ENCODE peak calls at places on chromosomes 2 and 18, in five cellular contexts. X, P, E, Y and J are unnamed samples.

GRCh38 chr2:111250448-111251030 is 129.8 kb downstream of the BCL2L11 start:
- DNase-seq in X (no peak), P (no peak), E (no peak), Y (peak), J (no peak)

GRCh38 chr2:127662937-127663565 is 12.3 kb downstream of the LIMS2 start:
- DNase-seq in X (no peak), P (peak), E (no peak), Y (no peak), J (no peak)

GRCh38 chr2:217729426-217730058 is 273.3 kb downstream of the TNS1 start:
- DNase-seq in X (no peak), P (no peak), E (no peak), Y (peak), J (no peak)

GRCh38 chr2:59184281-59185020 is 943.3 kb upstream of the FANCL start:
- DNase-seq in X (peak), P (no peak), E (no peak), Y (no peak), J (no peak)

GRCh38 chr2:193377789-193378188 is 1183.1 kb upstream of the TMEFF2 start:
- DNase-seq in X (no peak), P (no peak), E (no peak), Y (no peak), J (no peak)

GRCh38 chr2:238702276-238702675 is 145.6 kb upstream of the TWIST2 start:
- DNase-seq in X (no peak), P (peak), E (no peak), Y (no peak), J (no peak)

GRCh38 chr18:50862401-50862800 is 16.5 kb upstream of the ME2 start:
- DNase-seq in X (peak), P (no peak), E (no peak), Y (no peak), J (no peak)

GRCh38 chr2:236971131-236971850 is 114.4 kb upstream of the COPS8 start:
- DNase-seq in X (peak), P (no peak), E (no peak), Y (peak), J (no peak)

GRCh38 chr2:140585016-140585415 is 1545.8 kb downstream of the LRP1B start:
- DNase-seq in X (no peak), P (no peak), E (no peak), Y (no peak), J (no peak)

GRCh38 chr2:149394864-149395263 is 64.5 kb downstream of the LYPD6 start:
- DNase-seq in X (no peak), P (no peak), E (no peak), Y (peak), J (no peak)

GRCh38 chr2:222358876-222359275 is 60.1 kb upstream of the PAX3 start:
- DNase-seq in X (peak), P (no peak), E (no peak), Y (no peak), J (no peak)

GRCh38 chr2:204645018-204645775 is 99.9 kb downstream of the PARD3B start:
- DNase-seq in X (no peak), P (no peak), E (peak), Y (peak), J (no peak)

GRCh38 chr2:178846458-178846802 is 39.2 kb upstream of the TTN start:
- DNase-seq in X (no peak), P (no peak), E (no peak), Y (no peak), J (no peak)

GRCh38 chr18:49890041-49890440 is 76.7 kb upstream of the ACAA2 start:
- DNase-seq in X (no peak), P (no peak), E (no peak), Y (no peak), J (no peak)

GRCh38 chr2:241882090-241882625 is 12.6 kb downstream of the RTP5 start:
- DNase-seq in X (peak), P (peak), E (no peak), Y (no peak), J (peak)

GRCh38 chr2:64063924-64064331 is 44.7 kb upstream of the VPS54 start:
- DNase-seq in X (no peak), P (no peak), E (no peak), Y (peak), J (no peak)

GRCh38 chr2:197248623-197249022 is 62.0 kb downstream of the ANKRD44 start:
- DNase-seq in X (peak), P (no peak), E (no peak), Y (peak), J (no peak)

GRCh38 chr18:7272268-7273049 is 41.6 kb downstream of the LRRC30 start:
- DNase-seq in X (peak), P (peak), E (peak), Y (peak), J (peak)

GRCh38 chr18:35513181-35513932 is 15.6 kb upstream of the INO80C start:
- DNase-seq in X (no peak), P (no peak), E (peak), Y (peak), J (no peak)

GRCh38 chr2:241844066-241844728 is 14.5 kb downstream of the PDCD1 start:
- DNase-seq in X (peak), P (peak), E (peak), Y (peak), J (peak)

GRCh38 chr2:66569321-66569851 is 134.5 kb downstream of the MEIS1 start:
- DNase-seq in X (peak), P (no peak), E (no peak), Y (peak), J (no peak)

GRCh38 chr2:140892911-140893637 is 1237.7 kb downstream of the LRP1B start:
- DNase-seq in X (no peak), P (no peak), E (no peak), Y (peak), J (no peak)

GRCh38 chr2:189153608-189154007 is 26.0 kb downstream of the COL5A2 start:
- DNase-seq in X (no peak), P (no peak), E (no peak), Y (peak), J (peak)

GRCh38 chr2:201470821-201471731 is 19.5 kb downstream of the STRADB start:
- DNase-seq in X (no peak), P (no peak), E (no peak), Y (peak), J (peak)

GRCh38 chr2:84461310-84461709 is 2.2 kb upstream of the SUCLG1 start:
- DNase-seq in X (no peak), P (no peak), E (no peak), Y (no peak), J (no peak)

GRCh38 chr2:11685906-11686470 is 16.0 kb upstream of the NTSR2 start:
- DNase-seq in X (no peak), P (peak), E (no peak), Y (no peak), J (no peak)

GRCh38 chr2:99911711-99912110 is 230.7 kb downstream of the AFF3 start:
- DNase-seq in X (no peak), P (no peak), E (no peak), Y (no peak), J (no peak)

GRCh38 chr2:127128508-127128907 is 21.6 kb upstream of the BIN1 start:
- DNase-seq in X (no peak), P (no peak), E (no peak), Y (no peak), J (no peak)

GRCh38 chr2:135709992-135710391 is 31.7 kb upstream of the UBXN4 start:
- DNase-seq in X (peak), P (peak), E (peak), Y (peak), J (peak)

GRCh38 chr2:48852938-48853337 is 97.4 kb upstream of the LHCGR start:
- DNase-seq in X (no peak), P (no peak), E (no peak), Y (peak), J (no peak)

GRCh38 chr2:236162031-236162803 is 6.0 kb downstream of the GBX2 start:
- DNase-seq in X (no peak), P (peak), E (no peak), Y (no peak), J (no peak)

GRCh38 chr2:211899871-211900482 is 638.6 kb downstream of the ERBB4 start:
- DNase-seq in X (no peak), P (no peak), E (no peak), Y (no peak), J (no peak)

GRCh38 chr2:30559544-30559943 is 112.5 kb downstream of the LCLAT1 start:
- DNase-seq in X (no peak), P (no peak), E (no peak), Y (no peak), J (no peak)

GRCh38 chr2:14424478-14425390 is 207.8 kb upstream of the LRATD1 start:
- DNase-seq in X (no peak), P (no peak), E (no peak), Y (no peak), J (no peak)

GRCh38 chr18:74152270-74152669 is 3.9 kb downstream of the TIMM21 start:
- DNase-seq in X (no peak), P (no peak), E (no peak), Y (no peak), J (no peak)

GRCh38 chr2:43985359-43985758 is 10.4 kb downstream of the LRPPRC start:
- DNase-seq in X (no peak), P (no peak), E (no peak), Y (no peak), J (peak)
- TF ChIP-seq POLR2A in X (no peak), P (no peak), E (no peak), Y (no peak), J (no peak)

GRCh38 chr2:26197516-26197915 is 24.6 kb downstream of the GAREM2 start:
- DNase-seq in X (no peak), P (no peak), E (no peak), Y (no peak), J (no peak)

GRCh38 chr2:26191316-26192159 is 18.6 kb downstream of the GAREM2 start:
- DNase-seq in X (no peak), P (peak), E (no peak), Y (no peak), J (peak)

GRCh38 chr2:26193578-26194231 is 20.8 kb downstream of the GAREM2 start:
- DNase-seq in X (no peak), P (peak), E (no peak), Y (peak), J (no peak)

GRCh38 chr2:26196683-26197418 is 24.0 kb downstream of the GAREM2 start:
- DNase-seq in X (no peak), P (no peak), E (no peak), Y (no peak), J (no peak)

DNA sequence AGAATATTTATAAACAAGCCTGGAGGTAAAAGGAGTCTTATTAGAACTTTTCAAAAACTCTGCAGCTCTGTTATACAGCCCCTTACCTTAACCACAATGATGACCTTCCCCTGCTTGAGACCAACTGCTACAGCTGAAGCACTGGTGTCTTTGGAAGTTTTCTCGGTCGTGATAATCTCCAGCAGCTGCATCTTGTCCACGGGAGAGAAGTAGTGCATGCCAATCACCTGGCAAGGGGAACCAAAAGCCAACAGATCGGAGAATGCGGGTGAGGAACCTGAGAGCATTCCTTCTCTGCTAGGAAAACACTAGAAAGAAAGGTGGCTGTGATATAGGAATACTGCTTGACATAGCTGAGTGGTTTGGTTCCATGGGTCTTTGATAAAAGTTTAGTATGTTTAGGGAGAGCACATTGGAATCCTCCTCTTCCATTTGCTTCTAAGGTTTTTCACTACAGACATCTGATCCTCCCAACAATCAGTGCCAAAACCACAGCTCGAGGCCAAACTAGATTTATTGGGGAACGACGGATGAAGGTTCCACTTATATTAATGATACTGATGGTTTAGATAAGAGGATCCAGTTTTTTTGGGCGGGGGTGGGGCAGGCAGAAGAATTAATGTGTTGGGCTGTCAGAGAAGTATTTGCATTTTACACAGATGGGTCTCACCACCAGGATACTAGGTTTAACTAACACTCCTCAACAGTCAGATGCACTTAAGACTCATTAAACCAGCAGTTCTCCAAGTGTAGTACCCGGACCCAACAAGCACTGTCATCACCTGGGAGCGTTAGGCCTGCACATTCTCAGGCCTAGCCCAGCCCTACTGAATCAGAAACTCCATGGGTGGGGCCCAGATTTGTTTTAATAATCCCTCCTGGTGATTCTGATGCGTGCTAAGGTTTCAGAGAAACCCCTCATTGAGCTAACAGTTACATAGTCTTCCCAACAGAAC is 22.4 kb downstream of the GAREM2 start:
- DNase-seq in X (no peak), P (no peak), E (no peak), Y (no peak), J (no peak)
- TF ChIP-seq POLR2A in X (no peak), P (no peak), E (no peak), Y (no peak), J (no peak)

GRCh38 chr2:55887906-55888625 is 35.5 kb downstream of the EFEMP1 start:
- DNase-seq in X (peak), P (no peak), E (peak), Y (peak), J (no peak)
- TF ChIP-seq POLR2A in X (no peak), P (no peak), E (no peak), Y (no peak), J (no peak)

DNA sequence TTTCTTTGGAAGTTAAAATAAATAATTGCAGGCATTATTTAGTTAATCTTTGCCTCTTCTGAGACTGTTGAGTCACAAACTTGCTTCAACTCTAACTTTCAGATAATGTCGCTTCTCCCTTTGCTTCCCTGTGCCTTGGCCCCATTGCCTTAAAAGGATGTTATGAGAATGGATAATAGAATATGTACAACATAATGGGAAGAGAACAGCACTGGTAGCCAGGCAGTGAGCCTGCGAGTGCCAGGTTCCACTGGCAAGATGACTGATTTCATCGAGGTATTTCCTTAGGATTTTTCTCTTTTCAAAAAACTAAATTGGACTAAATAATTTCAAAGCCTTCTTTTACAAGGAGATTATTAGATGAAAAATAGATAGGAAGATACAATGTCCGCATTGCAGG is 420.9 kb downstream of the TGIF1 start:
- DNase-seq in X (no peak), P (no peak), E (no peak), Y (no peak), J (no peak)
- TF ChIP-seq POLR2A in X (no peak), P (no peak), E (no peak), Y (no peak), J (no peak)

GRCh38 chr2:85604568-85605339 is 2.3 kb upstream of the TMEM150A start:
- DNase-seq in X (no peak), P (no peak), E (no peak), Y (no peak), J (no peak)
- TF ChIP-seq POLR2A in X (no peak), P (no peak), E (no peak), Y (no peak), J (no peak)

GRCh38 chr2:133360190-133360589 is 208.1 kb downstream of the NCKAP5 start:
- DNase-seq in X (no peak), P (no peak), E (no peak), Y (no peak), J (no peak)

GRCh38 chr2:133360882-133361281 is 207.4 kb downstream of the NCKAP5 start:
- DNase-seq in X (peak), P (no peak), E (no peak), Y (no peak), J (no peak)

GRCh38 chr2:133363884-133364283 is 204.4 kb downstream of the NCKAP5 start:
- DNase-seq in X (no peak), P (no peak), E (no peak), Y (no peak), J (no peak)

GRCh38 chr2:133364636-133365035 is 203.6 kb downstream of the NCKAP5 start:
- DNase-seq in X (no peak), P (no peak), E (no peak), Y (no peak), J (no peak)

GRCh38 chr2:133362061-133362476 is 206.2 kb downstream of the NCKAP5 start:
- DNase-seq in X (peak), P (no peak), E (peak), Y (peak), J (no peak)
- TF ChIP-seq POLR2A in X (no peak), P (no peak), E (no peak), Y (no peak), J (no peak)

GRCh38 chr2:187552959-187553681 is 1.1 kb downstream of the TFPI start:
- DNase-seq in X (no peak), P (no peak), E (no peak), Y (peak), J (peak)
- TF ChIP-seq POLR2A in X (no peak), P (no peak), E (no peak), Y (no peak), J (peak)

GRCh38 chr2:65077898-65078297 is 21.7 kb downstream of the CEP68 start:
- DNase-seq in X (no peak), P (no peak), E (no peak), Y (no peak), J (no peak)

GRCh38 chr2:65079017-65079416 is 22.8 kb downstream of the CEP68 start:
- DNase-seq in X (no peak), P (no peak), E (no peak), Y (no peak), J (no peak)

GRCh38 chr2:65076345-65076710 is 20.1 kb downstream of the CEP68 start:
- DNase-seq in X (no peak), P (no peak), E (no peak), Y (peak), J (no peak)

GRCh38 chr2:65085148-65085547 is 28.9 kb downstream of the CEP68 start:
- DNase-seq in X (no peak), P (no peak), E (no peak), Y (no peak), J (no peak)

DNA sequence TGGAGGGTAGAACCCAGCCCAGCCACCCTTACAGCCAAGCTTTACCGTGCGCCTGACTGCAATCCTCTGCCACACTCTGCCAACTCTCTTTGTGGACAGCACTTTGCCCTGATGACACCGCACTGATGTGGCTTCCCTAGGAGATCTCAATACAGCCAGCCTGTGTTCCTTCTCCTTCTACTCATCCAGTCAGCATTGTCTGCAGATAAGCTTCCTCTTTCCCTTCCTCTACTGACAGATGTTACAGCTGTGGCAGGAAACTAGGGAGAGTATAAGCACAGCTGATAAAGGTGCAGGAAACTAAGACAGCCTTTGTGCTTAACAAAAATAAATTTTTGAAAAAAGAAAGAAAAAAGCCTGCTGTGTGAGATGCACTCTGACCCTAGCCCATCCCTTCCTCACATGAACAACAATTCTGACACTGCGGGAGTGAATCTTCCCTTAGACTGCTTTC is 25.0 kb downstream of the CEP68 start:
- DNase-seq in X (peak), P (no peak), E (no peak), Y (no peak), J (no peak)
- TF ChIP-seq POLR2A in X (no peak), P (no peak), E (no peak), Y (no peak), J (no peak)

GRCh38 chr2:98444436-98445166 is at the start of gene INPP4A:
- DNase-seq in X (peak), P (peak), E (peak), Y (peak), J (peak)
- TF ChIP-seq POLR2A in X (peak), P (no peak), E (peak), Y (peak), J (no peak)

GRCh38 chr2:36478332-36478738 is 119.6 kb downstream of the FEZ2 start:
- DNase-seq in X (peak), P (no peak), E (peak), Y (peak), J (peak)

GRCh38 chr2:36477744-36478143 is 120.2 kb downstream of the FEZ2 start:
- DNase-seq in X (peak), P (no peak), E (no peak), Y (no peak), J (peak)

GRCh38 chr2:36477315-36477714 is 120.7 kb downstream of the FEZ2 start:
- DNase-seq in X (peak), P (no peak), E (no peak), Y (no peak), J (no peak)

GRCh38 chr2:36478999-36479398 is 119.0 kb downstream of the FEZ2 start:
- DNase-seq in X (peak), P (no peak), E (no peak), Y (no peak), J (peak)

DNA sequence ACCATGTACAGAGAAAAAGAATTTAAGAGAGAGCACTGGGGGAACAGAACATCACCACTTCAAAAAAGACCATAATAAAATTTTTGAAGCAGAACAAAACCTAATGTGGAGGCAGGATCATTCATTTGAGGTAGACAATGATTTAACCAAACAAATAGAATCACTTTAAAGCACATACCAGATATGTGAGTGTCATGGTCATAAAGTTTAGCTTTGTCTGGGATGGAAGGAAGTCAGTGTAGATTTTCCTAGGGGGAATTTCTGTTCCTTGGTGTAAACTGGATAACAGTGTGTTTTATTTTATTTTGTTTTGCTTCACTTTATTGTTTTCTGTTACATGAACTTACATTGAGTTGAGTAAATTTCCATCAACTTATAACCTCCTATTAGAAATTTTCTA is 120.8 kb downstream of the CRIM1 start:
- DNase-seq in X (no peak), P (no peak), E (no peak), Y (no peak), J (no peak)
- TF ChIP-seq POLR2A in X (no peak), P (no peak), E (no peak), Y (no peak), J (no peak)